ENCODE peak calls at places on chromosome 16, in four cellular contexts. One of them, this sample, is unnamed.

GRCh38 chr16:24858219-24859041 is 12.7 kb downstream of the SLC5A11 start:
- DNase-seq in K562: peak; percentile 74
- DNase-seq in GM12878: no peak
- DNase-seq in SK-N-SH: no peak
- DNase-seq in this sample: peak; percentile 72

GRCh38 chr16:73304008-73304814 is 256.3 kb upstream of the ZFHX3 start:
- DNase-seq in GM12878: no peak
- DNase-seq in SK-N-SH: peak; percentile 84
- DNase-seq in K562: no peak
- DNase-seq in this sample: no peak

GRCh38 chr16:25257956-25258855 is 561 bp upstream of the ZKSCAN2 start:
- DNase-seq in K562: peak; percentile 83
- DNase-seq in GM12878: peak; percentile 44
- DNase-seq in SK-N-SH: peak; percentile 90
- DNase-seq in this sample: peak; percentile 92

GRCh38 chr16:68909099-68909733 is 65.9 kb downstream of the TANGO6 start:
- DNase-seq in GM12878: no peak
- DNase-seq in SK-N-SH: no peak
- DNase-seq in K562: no peak
- DNase-seq in this sample: no peak

GRCh38 chr16:65905326-65905725 is 461.2 kb upstream of the CDH5 start:
- DNase-seq in GM12878: no peak
- DNase-seq in SK-N-SH: no peak
- DNase-seq in K562: no peak
- DNase-seq in this sample: no peak

GRCh38 chr16:23388786-23389185 is 64.2 kb downstream of the COG7 start:
- DNase-seq in SK-N-SH: no peak
- DNase-seq in K562: no peak
- DNase-seq in GM12878: no peak
- DNase-seq in this sample: no peak

GRCh38 chr16:1539720-1540555 is 6.5 kb downstream of the TMEM204 start:
- DNase-seq in K562: no peak
- DNase-seq in SK-N-SH: no peak
- DNase-seq in GM12878: no peak
- DNase-seq in this sample: no peak

GRCh38 chr16:84049403-84050060 is 6.9 kb upstream of the SLC38A8 start:
- DNase-seq in SK-N-SH: no peak
- DNase-seq in K562: no peak
- DNase-seq in GM12878: no peak
- DNase-seq in this sample: no peak

GRCh38 chr16:78606572-78606971 is 507.1 kb downstream of the WWOX start:
- DNase-seq in GM12878: no peak
- DNase-seq in K562: no peak
- DNase-seq in SK-N-SH: no peak
- DNase-seq in this sample: no peak

GRCh38 chr16:1158456-1159324 is 5.8 kb downstream of the CACNA1H start:
- DNase-seq in K562: no peak
- DNase-seq in SK-N-SH: peak; percentile 60
- DNase-seq in GM12878: no peak
- DNase-seq in this sample: peak; percentile 40

GRCh38 chr16:23408242-23409201 is 44.5 kb downstream of the COG7 start:
- DNase-seq in K562: no peak
- DNase-seq in SK-N-SH: peak; percentile 55
- DNase-seq in GM12878: no peak
- DNase-seq in this sample: no peak

GRCh38 chr16:66936462-66936861 is 1.1 kb downstream of the CES2 start:
- DNase-seq in GM12878: no peak
- DNase-seq in SK-N-SH: no peak
- DNase-seq in K562: no peak
- DNase-seq in this sample: no peak

GRCh38 chr16:65546353-65546791 is 424.5 kb upstream of the CDH11 start:
- DNase-seq in SK-N-SH: peak; percentile 58
- DNase-seq in GM12878: no peak
- DNase-seq in K562: no peak
- DNase-seq in this sample: no peak

GRCh38 chr16:81485824-81486554 is 41.4 kb downstream of the CMIP start:
- DNase-seq in GM12878: no peak
- DNase-seq in SK-N-SH: no peak
- DNase-seq in K562: no peak
- DNase-seq in this sample: no peak

GRCh38 chr16:88649195-88649923 is 1.5 kb downstream of the CYBA start:
- DNase-seq in GM12878: no peak
- DNase-seq in K562: no peak
- DNase-seq in SK-N-SH: no peak
- DNase-seq in this sample: peak; percentile 68

GRCh38 chr16:89775223-89775622 is 41.2 kb downstream of the FANCA start:
- DNase-seq in K562: no peak
- DNase-seq in SK-N-SH: no peak
- DNase-seq in GM12878: no peak
- DNase-seq in this sample: no peak

GRCh38 chr16:88456356-88457292 is 3.5 kb downstream of the ZFPM1 start:
- DNase-seq in K562: no peak
- DNase-seq in SK-N-SH: no peak
- DNase-seq in GM12878: no peak
- DNase-seq in this sample: no peak

GRCh38 chr16:64657316-64658011 is 464.4 kb downstream of the CDH11 start:
- DNase-seq in GM12878: no peak
- DNase-seq in K562: no peak
- DNase-seq in SK-N-SH: no peak
- DNase-seq in this sample: no peak

GRCh38 chr16:69029121-69029520 is 76.3 kb upstream of the HAS3 start:
- DNase-seq in GM12878: no peak
- DNase-seq in K562: no peak
- DNase-seq in SK-N-SH: no peak
- DNase-seq in this sample: no peak

GRCh38 chr16:86896976-86897375 is 318.6 kb downstream of the FOXL1 start:
- DNase-seq in SK-N-SH: no peak
- DNase-seq in K562: no peak
- DNase-seq in GM12878: no peak
- DNase-seq in this sample: no peak

GRCh38 chr16:58471209-58471975 is 28.6 kb upstream of the NDRG4 start:
- DNase-seq in SK-N-SH: no peak
- DNase-seq in K562: no peak
- DNase-seq in GM12878: no peak
- DNase-seq in this sample: no peak

GRCh38 chr16:87506423-87507350 is 13.9 kb upstream of the ZCCHC14 start:
- DNase-seq in K562: no peak
- DNase-seq in SK-N-SH: no peak
- DNase-seq in GM12878: no peak
- DNase-seq in this sample: peak; percentile 78

GRCh38 chr16:19114359-19115147 is 789 bp downstream of the ITPRIPL2 start:
- DNase-seq in GM12878: no peak
- DNase-seq in SK-N-SH: peak; percentile 25
- DNase-seq in K562: no peak
- DNase-seq in this sample: no peak

GRCh38 chr16:48054881-48055601 is 100.8 kb downstream of the ABCC12 start:
- DNase-seq in GM12878: no peak
- DNase-seq in SK-N-SH: peak; percentile 73
- DNase-seq in K562: peak; percentile 25
- DNase-seq in this sample: peak; percentile 35

GRCh38 chr16:56311208-56312027 is 113.9 kb downstream of the AMFR start:
- DNase-seq in SK-N-SH: no peak
- DNase-seq in K562: no peak
- DNase-seq in GM12878: no peak
- DNase-seq in this sample: no peak

GRCh38 chr16:82761236-82761635 is 134.5 kb downstream of the CDH13 start:
- DNase-seq in K562: no peak
- DNase-seq in SK-N-SH: no peak
- DNase-seq in GM12878: no peak
- DNase-seq in this sample: no peak

GRCh38 chr16:67897231-67897630 is 4.2 kb downstream of the PSKH1 start:
- DNase-seq in SK-N-SH: no peak
- DNase-seq in GM12878: no peak
- DNase-seq in K562: no peak
- DNase-seq in this sample: no peak

GRCh38 chr16:89446136-89446974 is 44.0 kb downstream of the ANKRD11 start:
- DNase-seq in GM12878: no peak
- DNase-seq in K562: no peak
- DNase-seq in SK-N-SH: no peak
- DNase-seq in this sample: no peak

GRCh38 chr16:24717411-24717810 is 12.0 kb upstream of the TNRC6A start:
- DNase-seq in GM12878: no peak
- DNase-seq in K562: no peak
- DNase-seq in SK-N-SH: no peak
- DNase-seq in this sample: no peak

GRCh38 chr16:14132696-14133048 is 61.6 kb downstream of the MRTFB start:
- DNase-seq in K562: no peak
- DNase-seq in SK-N-SH: no peak
- DNase-seq in GM12878: no peak
- DNase-seq in this sample: no peak

GRCh38 chr16:70529051-70529777 is 5.6 kb downstream of the SF3B3 start:
- DNase-seq in GM12878: no peak
- DNase-seq in SK-N-SH: peak; percentile 46
- DNase-seq in K562: no peak
- DNase-seq in this sample: peak; percentile 36

GRCh38 chr16:2022723-2023097 is 3.1 kb downstream of the NPW start:
- DNase-seq in SK-N-SH: peak; percentile 88
- DNase-seq in GM12878: no peak
- DNase-seq in K562: peak; percentile 67
- DNase-seq in this sample: no peak

GRCh38 chr16:21950782-21951521 is 2.2 kb upstream of the UQCRC2 start:
- DNase-seq in SK-N-SH: peak; percentile 34
- DNase-seq in K562: peak; percentile 37
- DNase-seq in GM12878: no peak
- DNase-seq in this sample: peak; percentile 54

GRCh38 chr16:1283296-1283695 is 26.1 kb upstream of the UBE2I start:
- DNase-seq in GM12878: no peak
- DNase-seq in SK-N-SH: no peak
- DNase-seq in K562: no peak
- DNase-seq in this sample: no peak

DNA sequence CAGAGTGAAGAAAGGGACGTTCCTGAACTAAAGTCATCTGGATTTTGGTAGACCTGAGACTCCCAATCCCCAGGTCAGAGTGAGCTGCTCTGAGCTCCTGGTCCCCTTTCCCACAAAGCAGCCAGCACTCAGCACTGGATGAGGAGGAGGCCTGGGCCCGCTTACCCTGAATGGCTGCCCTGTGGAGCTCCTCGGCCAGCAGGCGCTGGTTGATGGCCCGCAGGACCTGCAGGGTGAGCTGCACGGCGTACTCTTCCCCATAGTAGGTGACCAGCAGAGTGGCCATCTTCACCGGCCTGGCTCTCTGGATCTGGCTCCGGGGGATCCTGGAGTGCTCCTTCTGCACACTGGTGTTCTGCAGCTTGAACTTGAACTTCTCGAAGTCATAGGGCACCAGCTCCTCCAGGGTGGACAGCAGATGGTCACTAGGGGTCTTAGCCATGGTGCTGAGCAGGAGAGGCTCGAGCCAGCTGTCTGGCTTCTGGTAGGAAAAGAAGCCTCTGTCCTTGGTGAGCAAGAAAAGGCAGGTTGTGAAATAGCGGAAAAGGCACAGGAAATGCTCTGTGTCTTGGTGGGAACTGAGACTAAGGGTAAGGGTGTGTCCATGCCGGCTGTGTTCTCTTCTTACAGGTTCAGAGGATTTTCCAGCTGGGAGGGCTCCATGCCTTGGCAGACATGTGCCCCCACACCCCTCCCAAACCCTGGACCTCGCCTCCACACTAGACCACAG is at the start of gene MEFV:
- DNase-seq in GM12878: no peak
- DNase-seq in SK-N-SH: no peak
- DNase-seq in K562: no peak
- DNase-seq in this sample: no peak
- H3K27ac ChIP-seq in GM12878: no peak within 1 kb of the TSS
- H3K27ac ChIP-seq in SK-N-SH: no peak within 1 kb of the TSS
- H3K27ac ChIP-seq in K562: no peak within 1 kb of the TSS
- H3K27ac ChIP-seq in this sample: no peak within 1 kb of the TSS

GRCh38 chr16:10033561-10033960 is 148.7 kb downstream of the GRIN2A start:
- DNase-seq in SK-N-SH: no peak
- DNase-seq in K562: no peak
- DNase-seq in GM12878: no peak
- DNase-seq in this sample: no peak
- TF ChIP-seq FOXM1 in SK-N-SH: no peak
- TF ChIP-seq FOXM1 in K562: no peak
- TF ChIP-seq FOXM1 in GM12878: no peak
- TF ChIP-seq FOXM1 in this sample: no peak

DNA sequence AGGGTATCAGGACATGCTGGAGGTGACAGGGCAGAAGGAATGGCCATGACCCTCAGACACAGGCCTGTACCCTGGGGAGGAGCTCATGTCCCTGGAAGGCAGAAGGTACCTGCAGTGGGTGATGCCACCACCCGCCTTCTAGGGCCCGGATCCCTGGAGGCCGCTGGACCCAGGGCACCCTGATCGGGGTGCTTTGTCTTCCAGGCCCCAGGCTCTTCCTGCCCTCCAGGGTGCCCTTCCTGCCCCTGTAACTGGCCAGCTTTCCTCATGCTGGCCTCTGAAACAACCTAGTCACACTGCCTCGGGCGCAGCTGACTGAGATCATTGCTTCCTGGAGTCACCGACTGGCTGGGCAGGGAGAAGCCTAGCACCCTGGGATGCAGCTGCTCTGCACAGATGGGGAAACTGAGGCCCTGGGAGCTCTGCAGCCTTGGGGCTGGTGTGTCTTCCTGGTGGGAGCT is 5.8 kb downstream of the ADCY7 start:
- DNase-seq in K562: no peak
- DNase-seq in SK-N-SH: no peak
- DNase-seq in GM12878: no peak
- DNase-seq in this sample: no peak
- H3K27ac ChIP-seq in K562: peak overlapping the region; percentile 31
- H3K27ac ChIP-seq in SK-N-SH: no peak overlapping the region
- H3K27ac ChIP-seq in GM12878: no peak overlapping the region
- H3K27ac ChIP-seq in this sample: no peak overlapping the region

GRCh38 chr16:35743101-35743692 is 2283.8 kb downstream of the TP53TG3F start:
- DNase-seq in GM12878: no peak
- DNase-seq in K562: no peak
- DNase-seq in SK-N-SH: no peak
- DNase-seq in this sample: no peak

GRCh38 chr16:35744084-35744483 is 2284.7 kb downstream of the TP53TG3F start:
- DNase-seq in SK-N-SH: no peak
- DNase-seq in GM12878: no peak
- DNase-seq in K562: no peak
- DNase-seq in this sample: no peak

GRCh38 chr16:35745191-35745590 is 2285.8 kb downstream of the TP53TG3F start:
- DNase-seq in GM12878: no peak
- DNase-seq in SK-N-SH: no peak
- DNase-seq in K562: no peak
- DNase-seq in this sample: no peak

GRCh38 chr16:35744716-35745115 is 2285.3 kb downstream of the TP53TG3F start:
- DNase-seq in GM12878: no peak
- DNase-seq in SK-N-SH: no peak
- DNase-seq in K562: no peak
- DNase-seq in this sample: no peak

DNA sequence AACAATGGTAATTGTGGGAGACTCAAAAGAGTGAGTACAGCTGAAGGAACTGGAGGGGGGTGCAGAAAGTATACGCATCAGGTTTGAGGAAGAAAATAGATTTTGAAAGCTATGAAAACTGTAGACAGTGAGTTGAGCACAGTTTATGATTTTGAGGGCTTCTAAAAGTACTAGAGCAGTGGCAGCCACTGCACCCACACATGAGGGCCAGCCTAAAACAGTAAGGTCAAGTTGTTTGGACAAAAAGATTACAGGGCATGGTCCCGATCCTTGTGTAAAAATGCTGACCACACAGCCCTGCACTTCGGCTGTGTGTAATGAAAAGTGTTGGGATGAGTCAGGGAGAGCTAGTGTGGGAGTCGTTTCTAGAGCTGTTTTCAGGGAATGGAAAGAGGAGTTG is 2282.1 kb downstream of the TP53TG3F start:
- DNase-seq in SK-N-SH: no peak
- DNase-seq in GM12878: no peak
- DNase-seq in K562: no peak
- DNase-seq in this sample: no peak
- TF ChIP-seq FOXM1 in SK-N-SH: no peak
- TF ChIP-seq FOXM1 in GM12878: no peak
- TF ChIP-seq FOXM1 in K562: no peak
- TF ChIP-seq FOXM1 in this sample: no peak

This sample was measured in HepG2.